ENCODE peak calls at places on chromosomes 12 and 14, in eight cellular contexts. Q is left lung; G is GM13976; O is GM23248; C is RWPE1; J is stimulated activated naive B cell treated with anti-CD40 and anti-IgM and Interleukin-4, amounts not matched to agents 10 μg/mL and 1 μg/mL and 100 μg/mL, for 72 hours; F is NCI-H345; S is NCI-H460. M is an unnamed sample.

GRCh38 chr14:20306079-20306423 is 300 bp upstream of the TTC5 start:
- DNase-seq in Q (no peak), G (no peak), O (no peak), C (no peak), J (no peak), F (no peak), S (no peak), M (no peak)

GRCh38 chr14:92584856-92585255 is 71.3 kb downstream of the RIN3 start:
- DNase-seq in Q (peak), G (no peak), O (no peak), C (no peak), J (no peak), F (no peak), S (no peak), M (no peak)

GRCh38 chr12:12032771-12033588 is 37.8 kb upstream of the BCL2L14 start:
- DNase-seq in Q (peak), G (peak), O (peak), C (peak), J (peak), F (peak), S (peak), M (peak)

GRCh38 chr14:54106802-54107377 is 150.3 kb upstream of the BMP4 start:
- DNase-seq in Q (no peak), G (no peak), O (peak), C (peak), J (no peak), F (no peak), S (no peak), M (no peak)

GRCh38 chr12:81245918-81246611 is 168.2 kb downstream of the ACSS3 start:
- DNase-seq in Q (no peak), G (no peak), O (no peak), C (no peak), J (no peak), F (peak), S (no peak), M (no peak)

GRCh38 chr14:69342928-69343525 is 55.1 kb downstream of the ERH start:
- DNase-seq in Q (no peak), G (no peak), O (no peak), C (no peak), J (no peak), F (no peak), S (no peak), M (no peak)

GRCh38 chr12:60100852-60101251 is 505.0 kb downstream of the SLC16A7 start:
- DNase-seq in Q (no peak), G (no peak), O (no peak), C (no peak), J (no peak), F (no peak), S (no peak), M (no peak)

GRCh38 chr14:49461529-49462401 is 124.4 kb downstream of the RPS29 start:
- DNase-seq in Q (no peak), G (peak), O (peak), C (peak), J (peak), F (peak), S (peak), M (peak)

GRCh38 chr12:131379758-131380157 is 331.1 kb upstream of the SFSWAP start:
- DNase-seq in Q (no peak), G (no peak), O (no peak), C (no peak), J (no peak), F (no peak), S (no peak), M (no peak)

GRCh38 chr14:81402123-81402495 is 2.0 kb upstream of the STON2 start:
- DNase-seq in Q (no peak), G (no peak), O (peak), C (no peak), J (no peak), F (no peak), S (no peak), M (no peak)

GRCh38 chr14:58963873-58964597 is 224.4 kb upstream of the DAAM1 start:
- DNase-seq in Q (no peak), G (no peak), O (no peak), C (no peak), J (no peak), F (no peak), S (no peak), M (peak)

GRCh38 chr14:65847065-65847847 is 434.7 kb downstream of the FUT8 start:
- DNase-seq in Q (no peak), G (peak), O (no peak), C (no peak), J (no peak), F (no peak), S (no peak), M (no peak)